ENCODE peak calls at places on chromosomes 5 and 9, in ten cellular contexts. U, M, R, N, C, Y, D, Z, X and V are unnamed samples. For H3K4me1, the result is how much of the 10 kb centered on the place peaks cover.

GRCh38 chr5:179800071-179800695 is 6.4 kb downstream of the LTC4S start:
- DNase-seq in D (no peak), R (no peak), M (no peak), Z (no peak), Y (no peak), U (peak), N (no peak), C (no peak), X (no peak), V (no peak)

GRCh38 chr5:78964889-78965288 is 20.2 kb downstream of the ARSB start:
- DNase-seq in R (peak), M (peak), D (peak), N (peak), Y (peak), U (no peak), Z (peak), X (peak), C (no peak), V (no peak)

GRCh38 chr9:80952523-80952922 is 736.8 kb downstream of the TLE1 start:
- DNase-seq in Z (no peak), X (no peak), M (no peak), N (peak), Y (no peak), D (no peak), U (no peak), C (no peak), R (no peak), V (no peak)

GRCh38 chr9:22033012-22033630 is 24.0 kb upstream of the CDKN2B start:
- DNase-seq in R (no peak), M (no peak), N (no peak), U (no peak), C (no peak), X (no peak), D (no peak), Y (no peak), Z (no peak), V (no peak)

GRCh38 chr9:126411225-126411947 is 84.8 kb downstream of the MVB12B start:
- DNase-seq in D (peak), M (peak), U (no peak), Y (peak), R (no peak), C (no peak), X (peak), Z (no peak), N (no peak), V (no peak)

GRCh38 chr5:37786855-37787254 is 53.0 kb downstream of the GDNF start:
- DNase-seq in D (peak), R (peak), Z (peak), U (no peak), N (peak), X (no peak), Y (peak), M (peak), C (no peak), V (no peak)

GRCh38 chr9:108053555-108054061 is 564.0 kb upstream of the KLF4 start:
- DNase-seq in Z (peak), C (peak), N (peak), D (peak), R (peak), M (peak), U (peak), Y (peak), X (no peak), V (peak)

GRCh38 chr5:169091396-169091980 is 209.5 kb downstream of the SLIT3 start:
- DNase-seq in D (no peak), Z (no peak), N (no peak), Y (no peak), X (no peak), C (no peak), M (no peak), U (no peak), R (no peak), V (no peak)

GRCh38 chr5:125372694-125373621 is 626.5 kb upstream of the ZNF608 start:
- DNase-seq in D (peak), U (no peak), Y (peak), N (peak), X (peak), M (peak), R (peak), Z (peak), C (no peak), V (no peak)

GRCh38 chr5:90264930-90265857 is 144.4 kb downstream of the CETN3 start:
- DNase-seq in N (peak), C (no peak), D (peak), Y (peak), X (peak), U (peak), Z (peak), M (peak), R (peak), V (no peak)

GRCh38 chr5:140372971-140373487 is 13.0 kb downstream of the SLC4A9 start:
- DNase-seq in M (peak), Z (peak), R (peak), N (peak), D (peak), Y (peak), X (peak), C (no peak), U (peak), V (peak)

GRCh38 chr5:23977996-23978395 is 470.6 kb downstream of the PRDM9 start:
- DNase-seq in Z (no peak), X (peak), C (no peak), R (no peak), M (peak), D (no peak), N (peak), Y (no peak), U (no peak), V (no peak)

GRCh38 chr5:43456556-43456955 is 27.1 kb downstream of the TMEM267 start:
- DNase-seq in N (no peak), R (no peak), U (no peak), C (no peak), Y (no peak), M (no peak), X (no peak), D (no peak), Z (no peak), V (no peak)

GRCh38 chr5:91329273-91329672 is 53.8 kb downstream of the ARRDC3 start:
- DNase-seq in X (no peak), M (no peak), R (no peak), C (no peak), Y (no peak), U (no peak), Z (no peak), N (no peak), D (no peak), V (no peak)

GRCh38 chr5:91328743-91329142 is 54.4 kb downstream of the ARRDC3 start:
- DNase-seq in Z (peak), N (no peak), M (no peak), R (no peak), X (no peak), D (no peak), U (no peak), Y (no peak), C (no peak), V (no peak)

GRCh38 chr5:91331705-91332104 is 51.4 kb downstream of the ARRDC3 start:
- DNase-seq in X (no peak), Y (no peak), M (no peak), U (no peak), N (no peak), C (no peak), D (no peak), Z (no peak), R (no peak), V (no peak)

DNA sequence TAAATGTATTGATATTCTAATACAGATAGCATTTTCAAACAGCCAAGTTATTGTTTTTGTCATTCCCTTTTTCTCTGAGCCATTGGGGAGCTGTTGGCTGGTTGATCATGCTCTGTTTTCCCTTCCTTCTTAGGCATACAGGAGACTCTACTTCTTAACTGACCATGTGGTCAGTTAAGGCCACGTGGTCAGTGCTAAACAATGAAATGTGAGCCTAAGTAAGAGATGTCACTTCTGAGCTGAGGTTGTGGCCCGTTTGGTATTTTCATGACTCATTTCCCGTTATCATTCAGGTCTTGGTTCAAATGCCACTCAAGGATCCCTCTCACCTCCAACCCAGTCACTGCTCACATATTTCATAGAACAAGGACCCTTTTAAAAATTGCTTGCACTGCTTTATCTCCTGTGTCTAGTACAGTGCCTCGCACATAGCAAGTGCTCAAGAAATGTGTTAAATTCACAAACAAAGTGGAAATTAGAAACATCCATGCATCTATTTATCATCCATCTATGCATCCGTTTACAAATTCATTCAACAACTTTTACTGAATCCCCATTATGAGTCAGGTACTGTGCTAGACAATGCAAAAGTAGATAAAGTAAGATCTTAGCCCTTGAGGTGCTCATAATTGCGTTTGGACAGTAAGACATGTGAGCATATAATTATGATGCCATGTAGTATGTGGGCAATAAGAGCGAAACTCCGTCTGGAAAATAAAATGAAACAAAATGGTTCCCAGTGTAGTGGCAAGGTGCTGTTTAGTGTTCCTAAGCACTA is 50.7 kb downstream of the ARRDC3 start:
- DNase-seq in M (peak), X (no peak), Z (peak), C (no peak), N (peak), Y (peak), U (no peak), R (peak), D (peak), V (no peak)
- H3K27ac ChIP-seq in M (no peak), X (no peak), Z (no peak), C (no peak), N (no peak), Y (no peak), U (no peak), R (no peak), D (no peak), V (no peak)

DNA sequence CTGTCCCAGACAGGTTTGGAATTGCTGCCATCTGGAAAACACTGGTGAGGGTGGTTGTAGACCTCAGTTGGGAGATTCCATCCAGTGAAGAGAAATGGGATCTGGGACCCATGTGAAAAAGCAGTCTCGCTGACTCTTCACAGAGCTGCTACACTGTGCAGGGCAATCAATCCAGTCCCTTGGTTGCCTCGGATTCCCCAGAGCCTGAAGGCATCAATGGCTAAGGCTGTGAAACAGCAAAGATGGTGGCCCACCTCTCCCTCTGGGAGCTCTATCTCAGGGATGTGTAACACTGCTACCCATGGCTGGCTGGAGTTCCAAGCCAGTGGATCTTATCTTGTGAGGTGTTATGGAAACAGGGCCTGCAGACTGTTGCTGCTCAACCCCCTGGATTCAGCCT is 256.1 kb downstream of the TMEM38B start:
- DNase-seq in Z (no peak), X (no peak), U (no peak), R (no peak), D (no peak), M (no peak), C (no peak), N (no peak), Y (no peak), V (no peak)
- H3K4me1 ChIP-seq in Z (under half), X (under half), U (under half), R (under half), D (under half), M (under half), C (under half), N (under half), Y (under half), V (under half)

GRCh38 chr5:33794550-33795300 is 97.1 kb downstream of the ADAMTS12 start:
- DNase-seq in N (no peak), C (no peak), X (no peak), Z (peak), D (peak), M (peak), R (peak), U (no peak), Y (peak), V (no peak)
- H3K27ac ChIP-seq in N (no peak), C (peak), X (no peak), Z (no peak), D (peak), M (peak), R (no peak), U (no peak), Y (no peak), V (no peak)

DNA sequence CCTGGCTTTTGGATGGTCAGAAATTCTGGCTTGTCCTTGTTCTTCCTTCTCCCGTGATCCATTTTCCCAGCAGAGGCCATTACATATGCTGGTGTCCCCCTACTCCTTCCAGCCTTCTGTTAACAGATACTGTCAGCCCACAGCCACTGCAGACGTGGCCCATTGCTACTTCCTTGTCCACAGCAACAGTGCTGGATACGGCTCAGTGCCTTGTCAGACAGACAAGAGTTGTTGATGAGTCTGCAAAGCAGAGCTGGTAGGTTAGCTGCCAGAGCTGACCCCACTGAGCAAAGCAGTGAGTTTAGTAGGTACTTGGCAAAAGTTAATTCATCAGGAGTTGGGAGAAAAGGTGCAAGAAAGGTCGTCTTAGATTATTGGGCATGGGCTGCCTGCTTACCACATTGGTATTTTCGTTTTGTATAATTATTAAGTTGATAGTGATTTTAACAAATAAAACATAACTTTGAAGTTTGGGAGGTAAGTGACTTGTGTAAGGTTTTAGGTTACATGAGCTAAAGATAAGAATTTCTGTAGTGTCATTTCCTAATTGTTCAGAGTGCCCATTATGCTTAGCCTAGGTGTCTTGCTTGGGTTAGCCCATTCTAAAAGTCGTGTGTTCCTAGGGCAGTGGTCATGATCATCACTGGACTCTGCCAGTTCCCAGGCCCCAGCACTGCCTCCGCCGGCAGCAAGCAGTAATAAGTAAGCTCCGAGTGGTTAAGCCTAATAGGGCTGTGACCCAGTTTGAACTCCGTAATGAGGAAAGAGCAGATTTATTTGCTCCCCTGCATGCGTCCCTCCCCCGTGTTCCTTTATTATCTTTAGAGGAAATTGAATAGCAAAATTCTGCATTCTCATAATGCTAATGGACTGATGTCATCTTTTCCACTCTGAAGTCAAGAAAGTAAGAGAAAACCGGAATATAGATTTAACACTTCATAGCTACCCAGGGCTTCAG is 292.0 kb downstream of the FANCC start:
- DNase-seq in Z (peak), Y (peak), X (no peak), D (peak), C (no peak), R (peak), U (peak), M (peak), N (peak), V (peak)
- H3K4me1 ChIP-seq in Z (under half), Y (under half), X (under half), D (under half), C (under half), R (under half), U (under half), M (half or more), N (under half), V (half or more)

GRCh38 chr5:95668216-95668615 is 14.6 kb downstream of the SPATA9 start:
- DNase-seq in U (no peak), D (no peak), N (no peak), Z (peak), R (peak), M (peak), C (no peak), X (no peak), Y (peak), V (no peak)

GRCh38 chr5:95669540-95669939 is 13.3 kb downstream of the SPATA9 start:
- DNase-seq in D (peak), C (no peak), N (peak), Z (peak), U (peak), M (peak), X (no peak), R (peak), Y (peak), V (peak)

GRCh38 chr5:95667678-95668077 is 15.1 kb downstream of the SPATA9 start:
- DNase-seq in C (no peak), M (no peak), R (no peak), Y (no peak), Z (no peak), U (no peak), D (no peak), N (no peak), X (no peak), V (no peak)

GRCh38 chr5:95669985-95670384 is 12.8 kb downstream of the SPATA9 start:
- DNase-seq in M (no peak), D (no peak), Z (no peak), C (no peak), R (no peak), U (no peak), X (no peak), Y (no peak), N (no peak), V (no peak)

DNA sequence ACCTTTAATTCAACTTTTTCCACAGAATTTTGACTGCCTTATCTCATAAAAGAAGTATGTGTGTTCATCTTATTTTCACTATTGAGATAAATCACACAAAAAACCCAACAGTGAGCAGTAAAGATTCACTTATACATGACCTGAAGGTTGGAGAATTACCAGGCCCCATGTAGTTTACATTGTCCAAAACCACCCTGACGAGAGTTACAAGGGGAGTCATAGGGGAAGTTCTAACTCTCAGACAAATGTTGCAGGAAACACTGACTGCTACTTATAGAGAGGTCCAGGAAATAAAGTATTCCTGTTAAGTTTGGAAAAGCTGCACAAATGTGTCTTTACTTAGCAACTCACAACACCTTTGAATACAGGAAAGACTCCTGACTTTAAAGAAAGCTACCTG is 14.1 kb downstream of the SPATA9 start:
- DNase-seq in X (no peak), Z (peak), N (no peak), Y (peak), R (peak), D (no peak), C (no peak), M (no peak), U (no peak), V (no peak)
- H3K27ac ChIP-seq in X (no peak), Z (no peak), N (peak), Y (peak), R (peak), D (peak), C (no peak), M (no peak), U (peak), V (no peak)

DNA sequence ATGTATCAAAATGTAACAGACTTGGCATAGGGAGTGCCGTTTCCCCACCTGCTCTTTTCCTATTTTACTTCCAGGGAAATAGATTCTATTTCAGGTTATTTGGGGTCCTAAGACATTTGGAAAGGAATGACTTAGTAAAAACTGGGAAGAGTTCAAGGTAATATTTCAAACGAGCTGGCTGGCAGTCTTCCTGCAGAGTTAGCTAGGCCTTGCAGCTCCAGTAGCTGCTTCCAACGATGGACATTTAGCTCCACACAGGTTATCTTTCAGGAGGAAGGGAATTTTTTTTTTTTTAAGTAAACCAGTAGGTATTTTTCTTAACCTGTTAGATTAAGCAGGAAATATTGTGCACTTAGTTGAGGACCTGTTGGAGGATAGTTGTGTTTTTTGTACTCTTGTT is 45.2 kb downstream of the TLE4 start:
- DNase-seq in C (no peak), X (no peak), Z (no peak), M (no peak), U (no peak), N (no peak), D (no peak), R (no peak), Y (no peak), V (no peak)
- H3K4me1 ChIP-seq in C (under half), X (under half), Z (under half), M (under half), U (under half), N (under half), D (under half), R (under half), Y (under half), V (under half)

GRCh38 chr5:151825445-151825844 is 53.7 kb downstream of the G3BP1 start:
- DNase-seq in N (peak), Y (peak), R (peak), X (peak), D (peak), M (peak), C (no peak), U (peak), Z (peak), V (no peak)
- H3K27ac ChIP-seq in N (no peak), Y (no peak), R (no peak), X (no peak), D (no peak), M (no peak), C (no peak), U (no peak), Z (no peak), V (no peak)

DNA sequence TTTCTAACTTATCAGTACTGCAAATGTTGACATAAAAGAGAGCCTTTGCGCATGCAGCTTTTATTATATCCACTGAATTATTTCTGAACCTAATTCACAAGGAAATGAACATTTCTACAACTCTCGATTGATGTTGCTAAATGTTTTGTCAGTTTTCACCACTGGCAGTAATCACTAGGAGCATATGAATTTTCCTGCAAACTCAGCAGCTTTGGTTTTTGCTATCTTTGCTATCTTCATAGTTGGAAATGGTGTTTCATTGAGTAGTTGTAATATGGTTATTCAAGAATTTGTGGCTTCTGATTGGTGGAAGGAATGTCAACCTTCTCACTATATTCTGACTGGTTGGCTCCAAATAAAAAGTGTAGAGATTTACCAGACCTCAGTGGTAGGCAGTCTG is 8.9 kb upstream of the SHC3 start:
- DNase-seq in Y (no peak), C (no peak), M (no peak), D (no peak), Z (no peak), N (no peak), U (no peak), X (no peak), R (no peak), V (no peak)
- H3K4me1 ChIP-seq in Y (under half), C (under half), M (under half), D (under half), Z (under half), N (under half), U (under half), X (under half), R (under half), V (under half)

GRCh38 chr5:98927242-98927987 is 1.4 kb downstream of the CHD1 start:
- DNase-seq in Y (peak), N (peak), M (peak), X (peak), Z (peak), C (no peak), D (peak), R (peak), U (peak), V (no peak)
- H3K27ac ChIP-seq in Y (peak), N (peak), M (peak), X (no peak), Z (peak), C (peak), D (peak), R (peak), U (peak), V (peak)